ENCODE peak calls at places on chromosomes 13 and 19, in six cellular contexts. One of them, this sample, is unnamed.

GRCh38 chr19:42176649-42176989 is 40.9 kb downstream of the DEDD2 start:
- DNase-seq in HFF-Myc: no peak
- DNase-seq in mesenteric fat pad: no peak
- DNase-seq in sciatic nerve: no peak
- DNase-seq in dermis microvascular lymphatic vessel endothelial cell: no peak
- DNase-seq in activated CD4-positive, alpha-beta T cell treated with anti-CD3 and anti-CD28 coated beads, Interleukin-2, amount 10 ng/mL, durations not matched to agents 24 days and 14 days: no peak
- DNase-seq in this sample: no peak

GRCh38 chr19:56994251-56995017 is 125.4 kb upstream of the USP29 start:
- DNase-seq in HFF-Myc: no peak
- DNase-seq in mesenteric fat pad: no peak
- DNase-seq in sciatic nerve: no peak
- DNase-seq in dermis microvascular lymphatic vessel endothelial cell: no peak
- DNase-seq in activated CD4-positive, alpha-beta T cell treated with anti-CD3 and anti-CD28 coated beads, Interleukin-2, amount 10 ng/mL, durations not matched to agents 24 days and 14 days: no peak
- DNase-seq in this sample: no peak

GRCh38 chr13:93861818-93862217 is 617.7 kb downstream of the DCT start:
- DNase-seq in HFF-Myc: no peak
- DNase-seq in mesenteric fat pad: no peak
- DNase-seq in sciatic nerve: no peak
- DNase-seq in dermis microvascular lymphatic vessel endothelial cell: no peak
- DNase-seq in activated CD4-positive, alpha-beta T cell treated with anti-CD3 and anti-CD28 coated beads, Interleukin-2, amount 10 ng/mL, durations not matched to agents 24 days and 14 days: no peak
- DNase-seq in this sample: no peak

GRCh38 chr19:4678881-4679379 is 8.8 kb upstream of the MYDGF start:
- DNase-seq in HFF-Myc: no peak
- DNase-seq in mesenteric fat pad: no peak
- DNase-seq in sciatic nerve: peak; percentile 80
- DNase-seq in dermis microvascular lymphatic vessel endothelial cell: no peak
- DNase-seq in activated CD4-positive, alpha-beta T cell treated with anti-CD3 and anti-CD28 coated beads, Interleukin-2, amount 10 ng/mL, durations not matched to agents 24 days and 14 days: no peak
- DNase-seq in this sample: no peak

GRCh38 chr13:82747948-82748347 is 1134.3 kb downstream of the SLITRK1 start:
- DNase-seq in HFF-Myc: peak; percentile 22
- DNase-seq in mesenteric fat pad: no peak
- DNase-seq in sciatic nerve: no peak
- DNase-seq in dermis microvascular lymphatic vessel endothelial cell: no peak
- DNase-seq in activated CD4-positive, alpha-beta T cell treated with anti-CD3 and anti-CD28 coated beads, Interleukin-2, amount 10 ng/mL, durations not matched to agents 24 days and 14 days: no peak
- DNase-seq in this sample: no peak

GRCh38 chr13:36531746-36532486 is 99.6 kb downstream of the CCNA1 start:
- DNase-seq in HFF-Myc: no peak
- DNase-seq in mesenteric fat pad: no peak
- DNase-seq in sciatic nerve: peak; percentile 68
- DNase-seq in dermis microvascular lymphatic vessel endothelial cell: peak; percentile 63
- DNase-seq in activated CD4-positive, alpha-beta T cell treated with anti-CD3 and anti-CD28 coated beads, Interleukin-2, amount 10 ng/mL, durations not matched to agents 24 days and 14 days: peak; percentile 15
- DNase-seq in this sample: no peak

GRCh38 chr19:15372470-15372869 is 7.1 kb downstream of the AKAP8 start:
- DNase-seq in HFF-Myc: no peak
- DNase-seq in mesenteric fat pad: no peak
- DNase-seq in sciatic nerve: no peak
- DNase-seq in dermis microvascular lymphatic vessel endothelial cell: no peak
- DNase-seq in activated CD4-positive, alpha-beta T cell treated with anti-CD3 and anti-CD28 coated beads, Interleukin-2, amount 10 ng/mL, durations not matched to agents 24 days and 14 days: no peak
- DNase-seq in this sample: no peak

GRCh38 chr13:27311518-27312208 is 41.0 kb downstream of the RASL11A start:
- DNase-seq in HFF-Myc: no peak
- DNase-seq in mesenteric fat pad: no peak
- DNase-seq in sciatic nerve: no peak
- DNase-seq in dermis microvascular lymphatic vessel endothelial cell: no peak
- DNase-seq in activated CD4-positive, alpha-beta T cell treated with anti-CD3 and anti-CD28 coated beads, Interleukin-2, amount 10 ng/mL, durations not matched to agents 24 days and 14 days: no peak
- DNase-seq in this sample: no peak

GRCh38 chr13:40064723-40065122 is 409.3 kb downstream of the COG6 start:
- DNase-seq in HFF-Myc: peak; percentile 51
- DNase-seq in mesenteric fat pad: no peak
- DNase-seq in sciatic nerve: no peak
- DNase-seq in dermis microvascular lymphatic vessel endothelial cell: no peak
- DNase-seq in activated CD4-positive, alpha-beta T cell treated with anti-CD3 and anti-CD28 coated beads, Interleukin-2, amount 10 ng/mL, durations not matched to agents 24 days and 14 days: no peak
- DNase-seq in this sample: peak; percentile 44